ENCODE peak calls at places on chromosomes 11 and 22, in nine cellular contexts. Z is right atrium auricular region; B is HCEC 1CT; O is stimulated activated naive CD8-positive, alpha-beta T cell treated with anti-CD3 and anti-CD28 coated beads, Interleukin-15, Interleukin-2, amounts not matched to agents 100 U/mL and 50 U/mL, for 24 hours; T is cardiac muscle cell; R is EH; J is uterus; A is A673; U is NCI-H1092 treated with DMSO at 0.1 percent for 48 hours. P is an unnamed sample.

GRCh38 chr11:120343429-120343828 is 7.2 kb downstream of the ARHGEF12 start:
- DNase-seq in Z (no peak), B (no peak), O (no peak), T (no peak), R (no peak), J (no peak), A (peak), U (no peak), P (no peak)

GRCh38 chr11:69541501-69542313 is 60.2 kb downstream of the LINC01488 start:
- DNase-seq in Z (no peak), B (peak), O (no peak), T (no peak), R (peak), J (no peak), A (no peak), U (peak), P (no peak)

GRCh38 chr11:68329496-68329895 is 17.1 kb downstream of the LRP5 start:
- DNase-seq in Z (no peak), B (no peak), O (no peak), T (no peak), R (no peak), J (no peak), A (no peak), U (no peak), P (no peak)

GRCh38 chr11:14578551-14578956 is 58.4 kb upstream of the PSMA1 start:
- DNase-seq in Z (no peak), B (peak), O (peak), T (peak), R (peak), J (no peak), A (peak), U (peak), P (peak)

GRCh38 chr11:126464796-126465195 is 109.3 kb downstream of the ST3GAL4 start:
- DNase-seq in Z (no peak), B (no peak), O (no peak), T (no peak), R (no peak), J (no peak), A (no peak), U (no peak), P (peak)

GRCh38 chr11:579830-580601 is 3.7 kb downstream of the PHRF1 start:
- DNase-seq in Z (no peak), B (no peak), O (no peak), T (no peak), R (no peak), J (no peak), A (no peak), U (no peak), P (no peak)

GRCh38 chr22:38451404-38451803 is 3.6 kb downstream of the KCNJ4 start:
- DNase-seq in Z (no peak), B (no peak), O (no peak), T (no peak), R (no peak), J (no peak), A (no peak), U (no peak), P (no peak)

GRCh38 chr22:44692662-44693007 is 9.4 kb upstream of the PRR5 start:
- DNase-seq in Z (no peak), B (no peak), O (no peak), T (no peak), R (no peak), J (no peak), A (no peak), U (no peak), P (no peak)

GRCh38 chr22:49476176-49476575 is 351.5 kb downstream of the BRD1 start:
- DNase-seq in Z (no peak), B (no peak), O (no peak), T (no peak), R (no peak), J (no peak), A (no peak), U (no peak), P (no peak)

GRCh38 chr11:7154881-7155344 is 66.1 kb downstream of the RBMXL2 start:
- DNase-seq in Z (no peak), B (peak), O (no peak), T (no peak), R (peak), J (peak), A (no peak), U (no peak), P (no peak)

GRCh38 chr11:65334696-65335295 is 1.1 kb downstream of the DPF2 start:
- DNase-seq in Z (no peak), B (no peak), O (no peak), T (no peak), R (peak), J (no peak), A (no peak), U (no peak), P (no peak)

GRCh38 chr22:44351685-44352377 is 39.1 kb upstream of the SHISAL1 start:
- DNase-seq in Z (peak), B (peak), O (peak), T (peak), R (peak), J (peak), A (peak), U (no peak), P (no peak)

GRCh38 chr11:102346748-102347525 is at the start of gene BIRC2:
- DNase-seq in Z (peak), B (peak), O (peak), T (peak), R (peak), J (peak), A (peak), U (peak), P (peak)

GRCh38 chr11:34366522-34366921 is 8.7 kb upstream of the ABTB2 start:
- DNase-seq in Z (no peak), B (no peak), O (no peak), T (no peak), R (no peak), J (no peak), A (peak), U (peak), P (no peak)

GRCh38 chr11:12077535-12078280 is 32.7 kb upstream of the MICAL2 start:
- DNase-seq in Z (no peak), B (peak), O (no peak), T (no peak), R (peak), J (no peak), A (no peak), U (no peak), P (no peak)

GRCh38 chr22:36644333-36644757 is 59.2 kb downstream of the CACNG2 start:
- DNase-seq in Z (no peak), B (peak), O (peak), T (peak), R (peak), J (no peak), A (peak), U (no peak), P (peak)

GRCh38 chr11:108235633-108236032 is 12.8 kb downstream of the ATM start:
- DNase-seq in Z (no peak), B (no peak), O (no peak), T (no peak), R (no peak), J (no peak), A (no peak), U (no peak), P (no peak)

GRCh38 chr11:67439321-67440228 is 2.1 kb upstream of the PTPRCAP start:
- DNase-seq in Z (no peak), B (peak), O (peak), T (peak), R (peak), J (peak), A (peak), U (no peak), P (peak)